ENCODE peak calls at places on chromosomes 7 and 10, in eight cellular contexts. N, P, Q, U, T, F, Z and R are unnamed samples.

GRCh38 chr7:149772821-149773425 is 465 bp downstream of the ZNF467 start:
- DNase-seq in N (peak; percentile 34), P (no peak), Q (no peak), U (peak; percentile 40), T (no peak), F (peak; percentile 12), Z (peak; percentile 23), R (no peak)

GRCh38 chr7:139022286-139022685 is 13.6 kb downstream of the ZC3HAV1L start:
- DNase-seq in N (no peak), P (no peak), Q (no peak), U (no peak), T (no peak), F (no peak), Z (no peak), R (no peak)

GRCh38 chr7:64611717-64612116 is 48.8 kb upstream of the ZNF680 start:
- DNase-seq in N (no peak), P (no peak), Q (no peak), U (no peak), T (no peak), F (no peak), Z (no peak), R (no peak)

GRCh38 chr10:1137499-1138163 is 81.4 kb downstream of the WDR37 start:
- DNase-seq in N (no peak), P (no peak), Q (no peak), U (no peak), T (no peak), F (no peak), Z (no peak), R (no peak)

GRCh38 chr7:82443801-82444219 is 233 bp upstream of the CACNA2D1 start:
- DNase-seq in N (peak; percentile 88), P (peak; percentile 89), Q (peak; percentile 97), U (peak; percentile 94), T (peak; percentile 93), F (no peak), Z (no peak), R (peak; percentile 96)

GRCh38 chr7:111953611-111954010 is 252.6 kb downstream of the DOCK4 start:
- DNase-seq in N (no peak), P (peak; percentile 34), Q (peak; percentile 54), U (peak; percentile 33), T (no peak), F (no peak), Z (no peak), R (peak; percentile 35)

GRCh38 chr7:154353385-154353784 is 301.2 kb downstream of the DPP6 start:
- DNase-seq in N (peak; percentile 18), P (no peak), Q (no peak), U (peak; percentile 67), T (no peak), F (no peak), Z (no peak), R (peak; percentile 57)

GRCh38 chr10:29949411-29950011 is 109.9 kb downstream of the JCAD start:
- DNase-seq in N (no peak), P (no peak), Q (peak; percentile 93), U (no peak), T (peak; percentile 99), F (no peak), Z (peak; percentile 62), R (no peak)